ENCODE peak calls at places on chromosomes 12 and 14, in four cellular contexts. One of them, this sample, is unnamed.

GRCh38 chr14:81625343-81625742 is 91.7 kb upstream of the SEL1L start:
- DNase-seq in pancreas: no peak
- DNase-seq in sciatic nerve: no peak
- DNase-seq in CD8-positive, alpha-beta T cell: no peak
- DNase-seq in this sample: no peak

GRCh38 chr14:92704036-92704804 is 44.2 kb downstream of the LGMN start:
- DNase-seq in sciatic nerve: peak
- DNase-seq in pancreas: no peak
- DNase-seq in CD8-positive, alpha-beta T cell: no peak
- DNase-seq in this sample: no peak

GRCh38 chr14:77105118-77105517 is 7.1 kb downstream of the CIPC start:
- DNase-seq in CD8-positive, alpha-beta T cell: no peak
- DNase-seq in pancreas: no peak
- DNase-seq in sciatic nerve: no peak
- DNase-seq in this sample: no peak

GRCh38 chr14:56120091-56120632 is 2.0 kb downstream of the PELI2 start:
- DNase-seq in sciatic nerve: no peak
- DNase-seq in pancreas: no peak
- DNase-seq in CD8-positive, alpha-beta T cell: no peak
- DNase-seq in this sample: no peak

GRCh38 chr12:13173537-13173936 is 23.0 kb upstream of the EMP1 start:
- DNase-seq in CD8-positive, alpha-beta T cell: no peak
- DNase-seq in sciatic nerve: peak
- DNase-seq in pancreas: no peak
- DNase-seq in this sample: no peak

GRCh38 chr14:35752380-35752779 is 56.7 kb downstream of the RALGAPA1 start:
- DNase-seq in pancreas: no peak
- DNase-seq in sciatic nerve: no peak
- DNase-seq in CD8-positive, alpha-beta T cell: no peak
- DNase-seq in this sample: no peak

GRCh38 chr12:49296836-49297694 is 2.1 kb downstream of the PRPH start:
- DNase-seq in CD8-positive, alpha-beta T cell: no peak
- DNase-seq in pancreas: peak
- DNase-seq in sciatic nerve: no peak
- DNase-seq in this sample: no peak

GRCh38 chr14:73777420-73777819 is 63.2 kb upstream of the PNMA1 start:
- DNase-seq in sciatic nerve: no peak
- DNase-seq in pancreas: no peak
- DNase-seq in CD8-positive, alpha-beta T cell: no peak
- DNase-seq in this sample: no peak

GRCh38 chr14:62187265-62187664 is 425.0 kb downstream of the SNAPC1 start:
- DNase-seq in sciatic nerve: no peak
- DNase-seq in pancreas: no peak
- DNase-seq in CD8-positive, alpha-beta T cell: no peak
- DNase-seq in this sample: no peak

GRCh38 chr14:34863844-34864243 is 11.3 kb downstream of the BAZ1A start:
- DNase-seq in CD8-positive, alpha-beta T cell: no peak
- DNase-seq in pancreas: no peak
- DNase-seq in sciatic nerve: no peak
- DNase-seq in this sample: no peak

GRCh38 chr12:50661300-50662120 is 102.4 kb upstream of the ATF1 start:
- DNase-seq in pancreas: no peak
- DNase-seq in sciatic nerve: no peak
- DNase-seq in CD8-positive, alpha-beta T cell: no peak
- DNase-seq in this sample: no peak

GRCh38 chr14:68458253-68458652 is 334.6 kb downstream of the ZFP36L1 start:
- DNase-seq in CD8-positive, alpha-beta T cell: no peak
- DNase-seq in sciatic nerve: no peak
- DNase-seq in pancreas: no peak
- DNase-seq in this sample: no peak

GRCh38 chr14:51873221-51873893 is 12.9 kb downstream of the GNG2 start:
- DNase-seq in sciatic nerve: no peak
- DNase-seq in CD8-positive, alpha-beta T cell: no peak
- DNase-seq in pancreas: no peak
- DNase-seq in this sample: no peak

GRCh38 chr14:68145539-68145938 is 326.0 kb downstream of the RAD51B start:
- DNase-seq in CD8-positive, alpha-beta T cell: no peak
- DNase-seq in sciatic nerve: no peak
- DNase-seq in pancreas: no peak
- DNase-seq in this sample: no peak

GRCh38 chr12:24444634-24445033 is 495.2 kb upstream of the SOX5 start:
- DNase-seq in pancreas: no peak
- DNase-seq in sciatic nerve: no peak
- DNase-seq in CD8-positive, alpha-beta T cell: no peak
- DNase-seq in this sample: no peak

GRCh38 chr12:24111101-24111500 is 161.6 kb upstream of the SOX5 start:
- DNase-seq in CD8-positive, alpha-beta T cell: no peak
- DNase-seq in sciatic nerve: no peak
- DNase-seq in pancreas: no peak
- DNase-seq in this sample: no peak

GRCh38 chr14:80223696-80224465 is 12.6 kb upstream of the DIO2 start:
- DNase-seq in sciatic nerve: no peak
- DNase-seq in pancreas: no peak
- DNase-seq in CD8-positive, alpha-beta T cell: no peak
- DNase-seq in this sample: no peak

GRCh38 chr12:40063424-40063823 is 42.5 kb downstream of the SLC2A13 start:
- DNase-seq in pancreas: no peak
- DNase-seq in CD8-positive, alpha-beta T cell: no peak
- DNase-seq in sciatic nerve: no peak
- DNase-seq in this sample: no peak

GRCh38 chr12:64814432-64814831 is 10.0 kb upstream of the TBC1D30 start:
- DNase-seq in pancreas: no peak
- DNase-seq in sciatic nerve: no peak
- DNase-seq in CD8-positive, alpha-beta T cell: no peak
- DNase-seq in this sample: no peak

GRCh38 chr14:102829106-102829505 is 51.9 kb downstream of the TRAF3 start:
- DNase-seq in pancreas: no peak
- DNase-seq in CD8-positive, alpha-beta T cell: no peak
- DNase-seq in sciatic nerve: no peak
- DNase-seq in this sample: no peak

GRCh38 chr14:93017341-93017797 is 94.4 kb downstream of the CHGA start:
- DNase-seq in pancreas: peak
- DNase-seq in sciatic nerve: no peak
- DNase-seq in CD8-positive, alpha-beta T cell: no peak
- DNase-seq in this sample: no peak

GRCh38 chr14:20799955-20800544 is 2.6 kb downstream of the RNASE1 start:
- DNase-seq in pancreas: no peak
- DNase-seq in CD8-positive, alpha-beta T cell: no peak
- DNase-seq in sciatic nerve: no peak
- DNase-seq in this sample: no peak

GRCh38 chr12:14906114-14906513 is 20.5 kb upstream of the MGP start:
- DNase-seq in pancreas: no peak
- DNase-seq in CD8-positive, alpha-beta T cell: no peak
- DNase-seq in sciatic nerve: no peak
- DNase-seq in this sample: no peak

GRCh38 chr14:28751467-28752058 is 15.0 kb upstream of the FOXG1 start:
- DNase-seq in sciatic nerve: no peak
- DNase-seq in CD8-positive, alpha-beta T cell: no peak
- DNase-seq in pancreas: no peak
- DNase-seq in this sample: no peak